ENCODE peak calls at places on chromosomes 2 and 18, in seven cellular contexts. N, S, P, B, C, Y and J are unnamed samples.

GRCh38 chr18:70328169-70328568 is 39.3 kb downstream of the SOCS6 start:
- DNase-seq in Y (no peak), P (no peak), C (no peak), N (no peak), S (no peak), B (no peak), J (no peak)

GRCh38 chr2:172639823-172640222 is 83.9 kb downstream of the PDK1 start:
- DNase-seq in B (no peak), C (no peak), S (no peak), P (no peak), Y (no peak), N (no peak), J (no peak)

GRCh38 chr2:174325932-174326879 is 8.5 kb upstream of the SP9 start:
- DNase-seq in N (no peak), P (peak), S (no peak), Y (peak), B (no peak), C (peak), J (no peak)

GRCh38 chr18:48161911-48162698 is 231.6 kb upstream of the SMAD2 start:
- DNase-seq in P (no peak), C (no peak), S (peak), B (no peak), Y (no peak), N (peak), J (no peak)

GRCh38 chr2:227849906-227850305 is 21.5 kb upstream of the DAW1 start:
- DNase-seq in C (no peak), Y (no peak), S (no peak), B (no peak), N (no peak), P (no peak), J (no peak)

GRCh38 chr2:229348135-229348534 is 77.0 kb upstream of the PID1 start:
- DNase-seq in C (no peak), N (no peak), Y (no peak), S (no peak), B (no peak), P (no peak), J (no peak)

GRCh38 chr2:82260521-82260920 is 1956.0 kb upstream of the LRRTM1 start:
- DNase-seq in N (no peak), Y (no peak), P (no peak), C (no peak), B (no peak), S (peak), J (no peak)

GRCh38 chr2:88054300-88055048 is 1.1 kb downstream of the KRCC1 start:
- DNase-seq in C (peak), P (no peak), N (no peak), B (no peak), S (no peak), Y (no peak), J (no peak)

GRCh38 chr2:197191177-197191947 is 119.2 kb downstream of the ANKRD44 start:
- DNase-seq in S (no peak), P (peak), B (peak), N (peak), C (no peak), Y (no peak), J (no peak)

GRCh38 chr2:230819433-230819832 is 45.3 kb upstream of the ITM2C start:
- DNase-seq in Y (no peak), S (no peak), C (no peak), B (no peak), P (no peak), N (no peak), J (no peak)

GRCh38 chr2:209872675-209873074 is 101.0 kb downstream of the UNC80 start:
- DNase-seq in S (no peak), B (peak), P (no peak), N (no peak), Y (peak), C (no peak), J (peak)

GRCh38 chr18:60377778-60378469 is 5.3 kb upstream of the MC4R start:
- DNase-seq in N (no peak), Y (no peak), P (no peak), S (no peak), C (no peak), B (no peak), J (no peak)

GRCh38 chr18:58135806-58136331 is 91.8 kb downstream of the NEDD4L start:
- DNase-seq in Y (peak), C (no peak), N (peak), B (peak), S (no peak), P (peak), J (peak)

GRCh38 chr2:181891258-181891965 is at the start of gene ITPRID2:
- DNase-seq in N (peak), B (peak), P (peak), S (peak), C (peak), Y (no peak), J (peak)

GRCh38 chr2:165293439-165294420 is 54.5 kb downstream of the SCN2A start:
- DNase-seq in Y (no peak), P (peak), B (peak), N (peak), S (no peak), C (no peak), J (no peak)

GRCh38 chr2:213317929-213318328 is 33.7 kb downstream of the SPAG16 start:
- DNase-seq in P (no peak), S (no peak), N (no peak), B (no peak), C (no peak), Y (no peak), J (no peak)

GRCh38 chr18:35713545-35713944 is 132.0 kb downstream of the GALNT1 start:
- DNase-seq in B (no peak), C (no peak), N (no peak), Y (no peak), P (no peak), S (no peak), J (no peak)

GRCh38 chr2:174654429-174654941 is 56.9 kb upstream of the WIPF1 start:
- DNase-seq in C (no peak), B (no peak), N (no peak), Y (no peak), S (no peak), P (no peak), J (no peak)

GRCh38 chr2:54042341-54042740 is 71.5 kb upstream of the PSME4 start:
- DNase-seq in Y (no peak), N (no peak), S (no peak), C (no peak), P (no peak), B (no peak), J (no peak)

GRCh38 chr2:150937030-150937429 is 324.6 kb downstream of the RBM43 start:
- DNase-seq in C (no peak), Y (no peak), N (no peak), B (peak), S (no peak), P (no peak), J (no peak)

GRCh38 chr2:102335871-102336366 is 19.7 kb upstream of the IL18R1 start:
- DNase-seq in P (peak), S (no peak), N (no peak), C (no peak), Y (no peak), B (no peak), J (no peak)

GRCh38 chr2:200609027-200609614 is 23.3 kb downstream of the AOX1 start:
- DNase-seq in C (no peak), Y (no peak), P (no peak), B (no peak), N (peak), S (peak), J (no peak)

GRCh38 chr18:58288922-58289797 is 245.1 kb downstream of the NEDD4L start:
- DNase-seq in Y (no peak), N (no peak), C (no peak), P (no peak), S (no peak), B (no peak), J (no peak)

GRCh38 chr18:50056185-50056584 is 138.8 kb downstream of the MYO5B start:
- DNase-seq in Y (no peak), C (no peak), N (no peak), B (no peak), P (no peak), S (no peak), J (no peak)

GRCh38 chr2:215870088-215870490 is 143.3 kb downstream of the MREG start:
- DNase-seq in N (no peak), Y (no peak), B (no peak), C (no peak), S (no peak), P (no peak), J (no peak)

GRCh38 chr18:46321954-46322353 is 217.8 kb downstream of the HAUS1 start:
- DNase-seq in P (no peak), Y (no peak), C (no peak), B (no peak), S (no peak), N (no peak), J (no peak)

DNA sequence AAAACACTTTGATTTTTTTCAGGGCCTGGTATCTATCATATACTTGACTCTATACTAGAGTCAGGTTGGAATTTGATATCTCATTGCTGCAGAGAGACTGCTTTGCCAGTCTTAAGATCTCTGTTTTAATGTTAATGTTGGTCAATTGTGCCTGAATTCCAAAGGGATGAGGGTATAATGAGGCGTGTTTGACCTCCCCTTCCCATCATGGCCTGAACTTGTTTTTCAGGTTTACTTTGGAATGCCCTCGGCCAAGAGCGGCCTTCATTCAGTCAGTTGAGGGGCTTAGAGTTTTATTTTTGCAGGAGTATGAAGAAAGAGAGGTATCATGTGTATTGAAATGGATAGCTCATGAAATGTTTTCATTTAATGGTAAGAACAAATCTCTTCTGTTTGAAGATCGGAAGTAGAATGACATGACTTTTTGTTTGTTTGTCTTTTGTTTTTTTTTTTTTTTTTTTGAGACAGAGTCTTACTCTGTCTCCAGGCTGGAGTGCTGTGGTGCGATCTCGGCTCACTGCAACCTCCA is 119.0 kb downstream of the KIAA1328 start:
- DNase-seq in C (no peak), Y (no peak), P (no peak), N (no peak), B (no peak), S (no peak), J (no peak)
- TF ChIP-seq EP300 in C (no peak), Y (peak), P (no peak), N (no peak), B (no peak), S (no peak), J (no peak)

DNA sequence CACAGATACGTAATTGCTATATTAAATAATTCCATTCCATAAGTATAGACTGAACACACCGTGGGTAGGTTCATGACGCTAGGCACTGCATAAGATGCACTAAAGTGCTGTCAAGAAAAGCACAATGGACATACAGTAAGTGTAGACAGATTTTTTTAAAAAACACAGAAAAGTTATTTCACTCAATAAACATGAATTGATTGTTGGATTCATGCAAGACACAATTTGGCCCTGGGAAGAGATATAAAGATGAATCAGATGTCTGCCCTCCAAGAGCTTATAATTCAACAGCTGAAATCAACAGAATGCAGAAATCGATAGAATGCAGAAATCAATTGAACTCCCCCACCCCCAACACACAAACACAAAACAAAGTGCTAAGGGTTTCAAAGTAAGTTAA is 1.8 kb downstream of the NBAS start:
- DNase-seq in N (no peak), S (no peak), C (no peak), P (no peak), B (no peak), Y (no peak), J (no peak)
- H3K4me3 ChIP-seq in N (peak), S (no peak), C (no peak), P (peak), B (peak), Y (peak), J (no peak)

GRCh38 chr18:44882163-44882881 is 201.6 kb downstream of the SETBP1 start:
- DNase-seq in S (no peak), Y (no peak), B (no peak), C (no peak), P (no peak), N (no peak), J (no peak)
- TF ChIP-seq EP300 in S (no peak), Y (no peak), B (no peak), C (no peak), P (no peak), N (no peak), J (no peak)

GRCh38 chr2:64698668-64699444 is 45.1 kb upstream of the SERTAD2 start:
- DNase-seq in Y (no peak), S (no peak), P (no peak), C (no peak), N (peak), B (peak), J (no peak)
- H3K4me3 ChIP-seq in Y (no peak), S (no peak), P (no peak), C (no peak), N (no peak), B (no peak), J (no peak)

DNA sequence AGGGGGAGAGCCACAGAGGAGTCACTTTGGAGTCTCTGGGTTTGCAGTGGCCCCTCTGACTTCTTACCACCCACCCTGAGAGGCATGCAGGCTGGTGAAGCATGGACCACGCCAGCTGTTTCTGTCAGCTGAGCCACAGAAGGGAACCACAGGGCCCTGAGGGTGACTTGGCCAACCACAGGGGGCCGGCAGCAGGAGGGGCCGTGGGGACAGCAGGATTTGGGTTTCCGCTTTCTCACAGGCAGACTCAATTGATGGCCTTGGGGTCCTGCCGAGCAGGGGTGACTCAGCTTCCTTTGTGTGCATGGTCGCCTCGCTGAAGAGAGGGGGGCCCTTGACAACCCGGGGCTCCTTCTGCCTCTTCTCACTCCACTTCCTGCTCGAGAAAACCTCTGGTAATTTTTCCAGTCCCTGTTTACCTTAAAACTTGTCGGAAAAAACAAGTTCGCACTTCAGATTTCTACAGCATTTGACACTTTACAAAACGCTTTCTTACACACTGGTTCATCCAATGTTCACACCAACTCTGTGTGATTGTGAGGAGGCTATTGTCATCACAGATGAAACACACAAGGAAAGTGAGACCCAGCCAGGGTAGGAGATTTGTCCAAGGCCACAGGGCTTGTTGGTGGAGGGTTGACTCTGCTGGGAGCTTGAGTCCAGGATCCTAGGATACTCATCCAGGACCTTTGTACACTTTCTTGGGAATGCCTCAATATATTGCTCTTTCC is 311.2 kb downstream of the LPIN1 start:
- DNase-seq in S (peak), C (peak), N (no peak), B (no peak), Y (no peak), P (no peak), J (no peak)
- TF ChIP-seq EP300 in S (no peak), C (no peak), N (no peak), B (no peak), Y (no peak), P (no peak), J (no peak)

DNA sequence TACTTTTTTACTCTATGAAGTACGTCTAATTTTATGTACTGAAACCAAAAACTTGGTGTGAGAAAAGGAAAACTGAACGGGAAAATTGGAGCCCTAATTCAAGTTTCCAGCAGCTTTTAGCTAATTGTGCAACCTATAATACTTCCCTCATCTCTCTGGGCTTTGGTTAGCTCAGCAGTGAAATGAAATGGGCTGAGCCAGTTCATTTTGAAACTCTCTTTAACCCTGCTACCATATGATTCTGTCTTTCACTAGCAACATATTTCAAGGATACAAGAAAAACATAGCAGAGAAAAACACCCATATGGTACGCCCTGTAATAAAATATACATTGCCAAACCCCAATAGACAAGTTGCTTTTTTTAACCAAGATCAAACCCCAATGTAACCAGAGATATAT is 819 bp downstream of the SYT4 start:
- DNase-seq in S (no peak), Y (no peak), P (no peak), N (no peak), C (no peak), B (no peak), J (no peak)
- H3K4me3 ChIP-seq in S (no peak), Y (peak), P (no peak), N (no peak), C (no peak), B (no peak), J (no peak)

GRCh38 chr2:163213699-163214098 is 375.1 kb upstream of the KCNH7 start:
- DNase-seq in N (no peak), B (no peak), P (no peak), C (no peak), Y (no peak), S (no peak), J (no peak)

GRCh38 chr2:163205696-163206267 is 367.2 kb upstream of the KCNH7 start:
- DNase-seq in P (no peak), B (no peak), Y (no peak), S (no peak), C (no peak), N (no peak), J (no peak)

GRCh38 chr2:163210430-163210918 is 371.9 kb upstream of the KCNH7 start:
- DNase-seq in S (no peak), B (no peak), Y (no peak), C (no peak), P (no peak), N (no peak), J (no peak)

GRCh38 chr2:163207706-163208370 is 369.3 kb upstream of the KCNH7 start:
- DNase-seq in Y (no peak), B (no peak), C (no peak), N (no peak), P (no peak), S (no peak), J (no peak)
- TF ChIP-seq EP300 in Y (no peak), B (no peak), C (no peak), N (no peak), P (no peak), S (no peak), J (no peak)

GRCh38 chr2:222295368-222296041 is 3.3 kb downstream of the PAX3 start:
- DNase-seq in B (no peak), P (no peak), S (no peak), Y (peak), C (peak), N (no peak), J (no peak)

GRCh38 chr2:222296911-222297599 is 1.7 kb downstream of the PAX3 start:
- DNase-seq in S (no peak), N (no peak), C (peak), Y (no peak), B (no peak), P (no peak), J (no peak)

GRCh38 chr2:222294996-222295367 is 3.8 kb downstream of the PAX3 start:
- DNase-seq in C (peak), P (no peak), B (no peak), S (no peak), Y (no peak), N (no peak), J (no peak)

GRCh38 chr2:222297600-222297935 is 1.2 kb downstream of the PAX3 start:
- DNase-seq in B (no peak), Y (peak), S (no peak), C (no peak), P (no peak), N (no peak), J (no peak)

GRCh38 chr2:222296311-222296736 is 2.5 kb downstream of the PAX3 start:
- DNase-seq in Y (no peak), S (no peak), P (no peak), C (no peak), N (no peak), B (no peak), J (no peak)
- H3K4me3 ChIP-seq in Y (no peak), S (no peak), P (no peak), C (no peak), N (no peak), B (no peak), J (peak)

GRCh38 chr2:180291552-180292421 is 284.7 kb upstream of the CWC22 start:
- DNase-seq in S (no peak), N (peak), C (no peak), P (no peak), Y (no peak), B (no peak), J (no peak)
- TF ChIP-seq EP300 in S (no peak), N (no peak), C (no peak), P (no peak), Y (no peak), B (no peak), J (no peak)